ENCODE peak calls at places on chromosomes 4 and X, in seven cellular contexts. U, S, C, E, I, Q and J are unnamed samples.

GRCh38 chrX:1763294-1763693 is 148.4 kb downstream of the ASMT start:
- DNase-seq in U (no peak), S (no peak), C (no peak), E (no peak), I (no peak), Q (no peak), J (no peak)

GRCh38 chr4:148214529-148215166 is 227.6 kb downstream of the NR3C2 start:
- DNase-seq in U (no peak), S (peak), C (no peak), E (peak), I (no peak), Q (peak), J (no peak)

GRCh38 chrX:103367502-103367901 is 8.8 kb upstream of the BEX3 start:
- DNase-seq in U (no peak), S (peak), C (no peak), E (no peak), I (no peak), Q (no peak), J (no peak)

GRCh38 chr4:184815046-184815877 is 10.5 kb downstream of the ACSL1 start:
- DNase-seq in U (peak), S (peak), C (peak), E (peak), I (peak), Q (peak), J (peak)

GRCh38 chr4:145580906-145581305 is 38.3 kb upstream of the MMAA start:
- DNase-seq in U (no peak), S (no peak), C (no peak), E (no peak), I (no peak), Q (no peak), J (no peak)

GRCh38 chrX:99305573-99305972 is 1104.5 kb downstream of the PCDH19 start:
- DNase-seq in U (no peak), S (no peak), C (no peak), E (no peak), I (no peak), Q (no peak), J (no peak)

GRCh38 chr4:54971474-54971950 is 153.9 kb downstream of the KDR start:
- DNase-seq in U (peak), S (peak), C (no peak), E (peak), I (no peak), Q (peak), J (no peak)

GRCh38 chr4:37662861-37663390 is 23.2 kb downstream of the RELL1 start:
- DNase-seq in U (no peak), S (peak), C (no peak), E (no peak), I (no peak), Q (no peak), J (no peak)

GRCh38 chr4:87910795-87911194 is 64.7 kb upstream of the SPP1 start:
- DNase-seq in U (no peak), S (no peak), C (no peak), E (no peak), I (no peak), Q (no peak), J (no peak)

GRCh38 chr4:2637956-2638552 is 101.6 kb downstream of the FAM193A start:
- DNase-seq in U (no peak), S (no peak), C (no peak), E (no peak), I (no peak), Q (no peak), J (no peak)

GRCh38 chr4:13992975-13993495 is 365.5 kb upstream of the BOD1L1 start:
- DNase-seq in U (no peak), S (no peak), C (no peak), E (no peak), I (no peak), Q (no peak), J (no peak)

GRCh38 chrX:150548684-150549083 is 19.7 kb upstream of the MTM1 start:
- DNase-seq in U (peak), S (peak), C (no peak), E (no peak), I (no peak), Q (no peak), J (no peak)

GRCh38 chr4:42671431-42672194 is 14.7 kb upstream of the ATP8A1 start:
- DNase-seq in U (peak), S (no peak), C (peak), E (no peak), I (no peak), Q (no peak), J (no peak)

GRCh38 chr4:179804440-179804839 is 2362.2 kb upstream of the AGA start:
- DNase-seq in U (no peak), S (peak), C (no peak), E (no peak), I (no peak), Q (no peak), J (no peak)

GRCh38 chr4:165385124-165385523 is 6.3 kb downstream of the CPE start:
- DNase-seq in U (no peak), S (no peak), C (no peak), E (no peak), I (no peak), Q (no peak), J (no peak)

GRCh38 chr4:57048590-57049304 is 61.4 kb downstream of the IGFBP7 start:
- DNase-seq in U (no peak), S (peak), C (no peak), E (peak), I (no peak), Q (no peak), J (no peak)

GRCh38 chrX:153441981-153442380 is 3.9 kb downstream of the TREX2 start:
- DNase-seq in U (no peak), S (no peak), C (no peak), E (no peak), I (no peak), Q (no peak), J (no peak)

GRCh38 chr4:36332023-36332781 is 50.8 kb downstream of the DTHD1 start:
- DNase-seq in U (no peak), S (no peak), C (no peak), E (no peak), I (no peak), Q (no peak), J (no peak)

GRCh38 chrX:100491174-100491573 is 81.1 kb upstream of the PCDH19 start:
- DNase-seq in U (no peak), S (no peak), C (no peak), E (no peak), I (no peak), Q (no peak), J (no peak)

GRCh38 chrX:24870143-24870542 is 145.6 kb downstream of the ARX start:
- DNase-seq in U (no peak), S (peak), C (no peak), E (no peak), I (no peak), Q (no peak), J (no peak)

GRCh38 chr4:26859762-26860156 is 882 bp upstream of the STIM2 start:
- DNase-seq in U (no peak), S (no peak), C (no peak), E (no peak), I (no peak), Q (no peak), J (no peak)

GRCh38 chrX:103124284-103124683 is 31.3 kb upstream of the NXF3 start:
- DNase-seq in U (no peak), S (no peak), C (no peak), E (no peak), I (no peak), Q (no peak), J (no peak)

GRCh38 chr4:181835348-181835747 is 407.9 kb upstream of the TENM3 start:
- DNase-seq in U (no peak), S (no peak), C (no peak), E (no peak), I (no peak), Q (no peak), J (no peak)

GRCh38 chrX:102835504-102836146 is 101.4 kb upstream of the RAB40AL start:
- DNase-seq in U (peak), S (peak), C (no peak), E (peak), I (no peak), Q (peak), J (no peak)

GRCh38 chr4:159429693-159430035 is 326.8 kb downstream of the RAPGEF2 start:
- DNase-seq in U (no peak), S (no peak), C (no peak), E (no peak), I (no peak), Q (no peak), J (no peak)

GRCh38 chr4:5072948-5073347 is 21.7 kb downstream of the STK32B start:
- DNase-seq in U (no peak), S (no peak), C (no peak), E (no peak), I (no peak), Q (no peak), J (no peak)

GRCh38 chr4:114780205-114780604 is 181.6 kb downstream of the UGT8 start:
- DNase-seq in U (peak), S (peak), C (no peak), E (peak), I (no peak), Q (no peak), J (no peak)

GRCh38 chr4:141131738-141132688 is 1.3 kb downstream of the RNF150 start:
- DNase-seq in U (no peak), S (peak), C (peak), E (peak), I (no peak), Q (peak), J (peak)

GRCh38 chrX:16212024-16212423 is 44.7 kb downstream of the MAGEB17 start:
- DNase-seq in U (no peak), S (peak), C (no peak), E (no peak), I (no peak), Q (no peak), J (no peak)

GRCh38 chr4:40916880-40917279 is 167.1 kb downstream of the NSUN7 start:
- DNase-seq in U (peak), S (no peak), C (peak), E (peak), I (no peak), Q (no peak), J (no peak)

GRCh38 chrX:36383491-36383890 is 464.0 kb downstream of the CFAP47 start:
- DNase-seq in U (no peak), S (no peak), C (no peak), E (no peak), I (no peak), Q (no peak), J (no peak)

GRCh38 chr4:169791064-169791463 is 33.3 kb upstream of the HPF1 start:
- DNase-seq in U (no peak), S (no peak), C (no peak), E (no peak), I (no peak), Q (no peak), J (no peak)

GRCh38 chr4:185143596-185143969 is 517 bp downstream of the SLC25A4 start:
- DNase-seq in U (peak), S (peak), C (peak), E (peak), I (no peak), Q (no peak), J (peak)

GRCh38 chr4:19838858-19839257 is 412.8 kb upstream of the SLIT2 start:
- DNase-seq in U (no peak), S (no peak), C (no peak), E (no peak), I (no peak), Q (no peak), J (no peak)

GRCh38 chr4:67918428-67918827 is 34.6 kb upstream of the TMPRSS11D start:
- DNase-seq in U (no peak), S (no peak), C (no peak), E (no peak), I (no peak), Q (no peak), J (no peak)
- TF ChIP-seq CTCF in U (peak), S (no peak), C (no peak), E (peak), I (no peak), Q (no peak), J (no peak)

DNA sequence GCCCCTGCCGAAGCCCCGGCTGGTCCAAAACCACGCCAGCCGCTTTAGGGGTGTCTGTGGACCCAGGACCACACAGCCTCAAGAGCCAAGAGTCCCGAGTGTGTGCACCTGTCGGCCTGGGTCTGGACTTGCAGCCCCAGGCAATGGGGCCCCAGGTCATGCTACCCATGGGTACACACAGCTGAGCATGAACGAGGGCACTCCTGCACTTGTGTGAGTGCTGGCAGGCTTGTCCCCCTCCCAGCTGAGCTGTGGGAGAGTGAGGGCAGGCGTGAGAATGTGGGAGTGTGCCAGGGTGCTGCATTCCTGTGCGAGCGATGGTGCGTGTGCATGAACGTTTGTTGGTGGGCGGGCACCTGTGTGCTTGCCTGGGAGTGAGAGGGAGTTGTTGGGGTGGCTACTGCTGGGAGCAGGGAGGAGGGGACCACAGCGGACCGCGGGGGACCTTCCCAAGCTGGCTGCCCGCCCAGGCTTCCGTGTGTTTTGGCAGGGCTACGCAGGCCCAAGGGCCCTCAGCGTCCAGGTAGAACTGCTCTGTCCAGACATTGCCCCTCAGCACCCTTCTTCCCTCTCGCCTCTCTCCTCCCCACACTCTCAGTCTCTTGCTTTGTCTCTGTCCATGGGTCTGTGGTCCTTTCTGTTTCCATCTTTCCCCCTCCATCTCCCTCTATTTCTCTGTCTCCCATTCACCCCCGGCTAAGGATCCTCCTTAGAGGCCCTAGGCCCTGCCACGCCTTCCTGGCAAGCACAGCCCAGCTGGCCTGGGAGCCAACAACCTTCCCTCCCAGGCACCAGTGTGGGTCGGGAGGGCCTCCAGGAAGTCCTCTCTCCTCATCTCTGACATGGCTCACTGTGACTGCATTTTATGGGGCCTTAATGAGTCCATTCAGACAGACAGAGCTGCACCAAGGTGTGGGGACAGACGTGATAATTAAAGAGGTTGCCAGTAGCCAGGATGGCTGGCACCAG is 31.0 kb downstream of the BLOC1S4 start:
- DNase-seq in U (no peak), S (no peak), C (peak), E (no peak), I (no peak), Q (no peak), J (peak)
- TF ChIP-seq POLR2A in U (no peak), S (no peak), C (peak), E (no peak), I (no peak), Q (no peak), J (no peak)

GRCh38 chr4:32417113-32417704 is 1697.0 kb downstream of the PCDH7 start:
- DNase-seq in U (no peak), S (no peak), C (no peak), E (no peak), I (no peak), Q (no peak), J (no peak)
- TF ChIP-seq CTCF in U (peak), S (no peak), C (no peak), E (no peak), I (no peak), Q (no peak), J (no peak)

DNA sequence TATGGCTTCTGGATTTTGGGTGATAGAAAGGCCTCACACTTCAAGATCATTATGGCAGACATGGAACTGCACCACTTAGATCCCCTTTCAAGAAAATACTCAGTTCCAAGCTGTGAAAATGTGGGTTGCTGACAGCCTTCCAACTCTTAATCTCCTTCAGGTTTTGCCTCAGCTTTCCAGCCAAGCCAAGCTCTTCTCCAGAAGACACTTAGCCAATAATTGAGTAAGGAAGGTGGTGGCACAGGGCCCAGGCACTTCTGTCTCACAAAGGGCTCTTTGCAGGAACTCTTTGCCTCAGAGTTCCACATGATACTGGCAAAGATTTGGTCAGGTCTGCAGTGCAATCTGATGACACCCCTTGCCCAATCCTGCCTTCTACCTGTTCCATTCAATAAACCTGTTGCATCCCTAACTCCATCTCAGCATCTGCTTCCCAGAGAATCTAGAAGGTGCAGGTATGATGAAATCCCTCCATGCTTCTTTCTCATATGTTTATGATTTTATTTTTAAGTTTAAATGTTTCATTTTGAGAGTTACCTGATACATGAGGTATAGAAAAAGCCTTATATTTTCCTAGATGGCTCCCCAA is 30.6 kb downstream of the ANXA5 start:
- DNase-seq in U (no peak), S (no peak), C (no peak), E (no peak), I (no peak), Q (peak), J (no peak)
- TF ChIP-seq POLR2A in U (no peak), S (no peak), C (no peak), E (peak), I (no peak), Q (no peak), J (no peak)

GRCh38 chrX:107979534-107979933 is 2.6 kb downstream of the TEX13B start:
- DNase-seq in U (no peak), S (no peak), C (no peak), E (no peak), I (no peak), Q (no peak), J (no peak)

GRCh38 chrX:107978080-107978479 is 4.1 kb downstream of the TEX13B start:
- DNase-seq in U (no peak), S (no peak), C (no peak), E (no peak), I (no peak), Q (no peak), J (no peak)

GRCh38 chrX:107982356-107982755 is at the start of gene TEX13B:
- DNase-seq in U (no peak), S (no peak), C (no peak), E (no peak), I (no peak), Q (no peak), J (no peak)

GRCh38 chrX:107978707-107979307 is 3.4 kb downstream of the TEX13B start:
- DNase-seq in U (peak), S (peak), C (no peak), E (peak), I (no peak), Q (no peak), J (no peak)
- TF ChIP-seq CTCF in U (peak), S (peak), C (peak), E (peak), I (no peak), Q (peak), J (peak)

GRCh38 chr4:73619351-73619750 is 885 bp downstream of the RASSF6 start:
- DNase-seq in U (no peak), S (no peak), C (no peak), E (no peak), I (no peak), Q (no peak), J (no peak)

GRCh38 chr4:73615613-73616012 is 4.6 kb downstream of the RASSF6 start:
- DNase-seq in U (no peak), S (no peak), C (no peak), E (no peak), I (no peak), Q (no peak), J (no peak)

GRCh38 chr4:73617256-73617655 is 3.0 kb downstream of the RASSF6 start:
- DNase-seq in U (no peak), S (no peak), C (no peak), E (no peak), I (no peak), Q (no peak), J (no peak)

GRCh38 chr4:73621357-73621756 is 1.1 kb upstream of the RASSF6 start:
- DNase-seq in U (no peak), S (no peak), C (no peak), E (no peak), I (no peak), Q (no peak), J (no peak)

DNA sequence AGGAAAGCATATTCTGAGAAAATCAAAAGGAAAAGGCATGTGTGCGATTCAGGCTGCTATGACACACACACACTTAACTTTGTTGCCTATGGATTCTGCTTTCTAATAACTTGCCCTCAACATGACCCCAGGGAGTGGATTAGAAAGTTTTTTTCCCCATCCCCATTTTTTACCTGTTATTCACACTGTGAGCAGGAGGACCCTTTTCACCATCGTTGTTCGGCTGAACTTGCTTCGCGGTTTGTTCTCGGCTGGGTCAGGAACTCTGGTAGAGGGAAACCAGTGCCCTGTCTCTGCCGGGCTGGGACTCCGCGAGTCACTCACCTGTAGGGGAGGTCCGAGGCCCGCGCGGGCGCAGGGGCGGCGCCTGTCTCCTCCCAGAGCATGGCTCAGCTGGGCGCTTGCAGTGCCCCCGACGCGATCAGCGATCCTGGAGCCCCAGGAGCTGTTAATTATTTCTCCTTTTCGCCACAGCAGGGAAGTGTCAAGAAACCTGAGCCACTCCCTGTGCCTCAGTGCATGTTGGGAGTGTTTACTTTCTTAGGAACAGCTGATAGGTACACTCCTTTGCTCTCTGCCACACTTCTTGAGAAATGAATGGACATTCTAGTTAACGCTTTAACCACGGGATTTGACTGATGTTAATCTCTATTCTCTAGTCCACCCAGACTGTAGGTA is at the start of gene RASSF6:
- DNase-seq in U (peak), S (no peak), C (peak), E (no peak), I (no peak), Q (no peak), J (peak)
- TF ChIP-seq POLR2A in U (no peak), S (no peak), C (peak), E (no peak), I (no peak), Q (no peak), J (no peak)